ENCODE peak calls at places on chromosomes 7 and 10, in six cellular contexts. Q, L, I, T, Y and F are unnamed samples.

GRCh38 chr10:60032723-60033122 is 126.4 kb upstream of the CCDC6 start:
- DNase-seq in Q (peak), I (no peak), L (peak), T (peak), Y (peak), F (peak)

GRCh38 chr7:152512711-152513110 is 76.9 kb upstream of the KMT2C start:
- DNase-seq in Y (no peak), I (no peak), Q (no peak), L (no peak), T (no peak), F (no peak)

GRCh38 chr7:104267701-104268368 is 60.0 kb upstream of the ORC5 start:
- DNase-seq in Y (no peak), I (no peak), Q (no peak), T (peak), L (peak), F (no peak)

GRCh38 chr10:31140716-31141115 is 109.1 kb upstream of the ZNF438 start:
- DNase-seq in I (no peak), Q (no peak), L (no peak), Y (no peak), T (no peak), F (no peak)

GRCh38 chr10:14971867-14972448 is 12.8 kb downstream of the MEIG1 start:
- DNase-seq in Q (no peak), I (no peak), T (no peak), L (no peak), Y (no peak), F (no peak)

GRCh38 chr7:137576481-137576880 is 232.9 kb upstream of the PTN start:
- DNase-seq in I (no peak), L (no peak), Q (no peak), Y (no peak), T (no peak), F (no peak)

GRCh38 chr7:71482284-71482683 is 350.3 kb downstream of the GALNT17 start:
- DNase-seq in Q (no peak), Y (no peak), I (no peak), L (no peak), T (no peak), F (no peak)

GRCh38 chr7:36652431-36652830 is 71.9 kb downstream of the AOAH start:
- DNase-seq in I (no peak), T (peak), Y (no peak), Q (no peak), L (no peak), F (no peak)

GRCh38 chr10:125035136-125035535 is 93.2 kb downstream of the ZRANB1 start:
- DNase-seq in Y (no peak), Q (no peak), T (peak), L (peak), I (no peak), F (no peak)

GRCh38 chr7:139560199-139560598 is 36.7 kb downstream of the CLEC2L start:
- DNase-seq in I (no peak), L (no peak), Q (no peak), Y (no peak), T (no peak), F (no peak)

GRCh38 chr7:130346339-130346905 is 1.8 kb downstream of the CPA5 start:
- DNase-seq in I (no peak), Y (no peak), T (no peak), Q (no peak), L (no peak), F (no peak)

GRCh38 chr7:131532570-131533091 is 23.8 kb downstream of the PODXL start:
- DNase-seq in I (no peak), Y (no peak), Q (no peak), L (no peak), T (no peak), F (no peak)